ENCODE peak calls at places on chromosomes 7 and 10, in eight cellular contexts. H is activated CD4-positive, alpha-beta T cell treated with anti-CD3 and anti-CD28 coated beads, Interleukin-2, amount 10 ng/mL, durations not matched to agents 7 days and 5 days; N is amniotic epithelial cell; F is astrocyte of the cerebellum; Z is HTR-8/SVneo; C is EH; P is ureter; U is EL. K is an unnamed sample.

GRCh38 chr10:62075414-62075813 is 173.9 kb downstream of the ARID5B start:
- DNase-seq in H (no peak), N (no peak), F (no peak), Z (no peak), C (peak), P (no peak), U (no peak), K (no peak)

GRCh38 chr10:78927257-78927995 is 141.3 kb upstream of the ZMIZ1 start:
- DNase-seq in H (no peak), N (no peak), F (no peak), Z (no peak), C (no peak), P (no peak), U (no peak), K (no peak)

GRCh38 chr7:71486856-71487628 is 355.1 kb downstream of the GALNT17 start:
- DNase-seq in H (no peak), N (no peak), F (peak), Z (no peak), C (no peak), P (no peak), U (no peak), K (no peak)

GRCh38 chr10:91632671-91633550 is at the start of gene PPP1R3C:
- DNase-seq in H (peak), N (peak), F (no peak), Z (peak), C (peak), P (peak), U (peak), K (peak)

GRCh38 chr10:110006358-110007170 is 1.2 kb upstream of the ADD3 start:
- DNase-seq in H (peak), N (peak), F (no peak), Z (peak), C (peak), P (peak), U (peak), K (no peak)

GRCh38 chr7:137081694-137082093 is 213.2 kb downstream of the CHRM2 start:
- DNase-seq in H (no peak), N (peak), F (peak), Z (no peak), C (peak), P (peak), U (peak), K (no peak)

GRCh38 chr10:22986771-22987542 is 59.1 kb downstream of the ARMC3 start:
- DNase-seq in H (no peak), N (peak), F (peak), Z (peak), C (peak), P (no peak), U (peak), K (no peak)

GRCh38 chr7:97868314-97868713 is 3.9 kb downstream of the ASNS start:
- DNase-seq in H (no peak), N (no peak), F (no peak), Z (no peak), C (no peak), P (no peak), U (no peak), K (no peak)

GRCh38 chr10:111249925-111250324 is 173.1 kb downstream of the ADRA2A start:
- DNase-seq in H (no peak), N (no peak), F (no peak), Z (no peak), C (no peak), P (no peak), U (no peak), K (no peak)

GRCh38 chr10:86292462-86293322 is 73.9 kb downstream of the GRID1 start:
- DNase-seq in H (no peak), N (no peak), F (no peak), Z (no peak), C (no peak), P (no peak), U (no peak), K (no peak)

GRCh38 chr10:132110713-132111112 is 45.0 kb downstream of the JAKMIP3 start:
- DNase-seq in H (no peak), N (no peak), F (no peak), Z (no peak), C (no peak), P (peak), U (no peak), K (no peak)

GRCh38 chr7:88111136-88111748 is 108.6 kb downstream of the SRI start:
- DNase-seq in H (no peak), N (peak), F (peak), Z (peak), C (peak), P (no peak), U (peak), K (peak)

GRCh38 chr7:24871765-24872164 is 108.2 kb downstream of the OSBPL3 start:
- DNase-seq in H (no peak), N (no peak), F (no peak), Z (no peak), C (no peak), P (no peak), U (no peak), K (no peak)

GRCh38 chr7:106679153-106679931 is 18.4 kb upstream of the CCDC71L start:
- DNase-seq in H (no peak), N (peak), F (no peak), Z (peak), C (peak), P (no peak), U (peak), K (peak)

GRCh38 chr10:111648046-111648445 is 535.5 kb downstream of the GPAM start:
- DNase-seq in H (no peak), N (no peak), F (peak), Z (no peak), C (peak), P (no peak), U (peak), K (no peak)

GRCh38 chr10:124193309-124193696 is 99.9 kb upstream of the CHST15 start:
- DNase-seq in H (no peak), N (no peak), F (no peak), Z (no peak), C (no peak), P (no peak), U (no peak), K (no peak)

GRCh38 chr7:32871624-32872371 is 19.8 kb downstream of the KBTBD2 start:
- DNase-seq in H (no peak), N (no peak), F (no peak), Z (no peak), C (no peak), P (no peak), U (no peak), K (no peak)

GRCh38 chr7:71184609-71185008 is 52.7 kb downstream of the GALNT17 start:
- DNase-seq in H (no peak), N (no peak), F (no peak), Z (no peak), C (no peak), P (no peak), U (no peak), K (no peak)

GRCh38 chr10:19014034-19014433 is 34.6 kb upstream of the MALRD1 start:
- DNase-seq in H (no peak), N (peak), F (peak), Z (no peak), C (no peak), P (no peak), U (peak), K (peak)

GRCh38 chr7:79217468-79217867 is 236.0 kb downstream of the MAGI2 start:
- DNase-seq in H (no peak), N (peak), F (no peak), Z (no peak), C (peak), P (no peak), U (peak), K (peak)

GRCh38 chr7:158777793-158778192 is 51.5 kb downstream of the ESYT2 start:
- DNase-seq in H (no peak), N (no peak), F (no peak), Z (no peak), C (no peak), P (no peak), U (no peak), K (no peak)

GRCh38 chr7:5421626-5422323 is 1.9 kb downstream of the TNRC18 start:
- DNase-seq in H (no peak), N (peak), F (no peak), Z (no peak), C (peak), P (peak), U (peak), K (peak)

GRCh38 chr10:24944512-24945255 is 7.7 kb downstream of the PRTFDC1 start:
- DNase-seq in H (no peak), N (peak), F (no peak), Z (no peak), C (peak), P (no peak), U (peak), K (peak)

GRCh38 chr7:69953319-69954067 is 355.2 kb downstream of the AUTS2 start:
- DNase-seq in H (no peak), N (no peak), F (no peak), Z (no peak), C (no peak), P (no peak), U (no peak), K (no peak)

GRCh38 chr10:133359554-133359971 is 1.7 kb upstream of the FUOM start:
- DNase-seq in H (no peak), N (no peak), F (no peak), Z (no peak), C (no peak), P (no peak), U (no peak), K (no peak)

GRCh38 chr7:47284691-47285246 is 297.1 kb downstream of the TNS3 start:
- DNase-seq in H (no peak), N (no peak), F (no peak), Z (no peak), C (no peak), P (no peak), U (no peak), K (no peak)

GRCh38 chr7:26990268-26990667 is 105.5 kb downstream of the HOXA1 start:
- DNase-seq in H (no peak), N (peak), F (no peak), Z (no peak), C (peak), P (no peak), U (peak), K (no peak)

GRCh38 chr7:41060796-41061195 is 642.1 kb downstream of the INHBA start:
- DNase-seq in H (no peak), N (no peak), F (no peak), Z (no peak), C (no peak), P (no peak), U (no peak), K (no peak)

GRCh38 chr7:96187735-96188622 is 133.9 kb downstream of the SLC25A13 start:
- DNase-seq in H (no peak), N (no peak), F (no peak), Z (no peak), C (peak), P (no peak), U (peak), K (no peak)

GRCh38 chr10:10846476-10846875 is 171.2 kb upstream of the CELF2 start:
- DNase-seq in H (no peak), N (no peak), F (no peak), Z (no peak), C (no peak), P (no peak), U (no peak), K (no peak)

GRCh38 chr7:155324012-155324917 is 26.6 kb downstream of the INSIG1 start:
- DNase-seq in H (no peak), N (no peak), F (no peak), Z (no peak), C (no peak), P (no peak), U (no peak), K (no peak)